ENCODE peak calls at places on chromosomes 11 and 22, in five cellular contexts. W, T, A, J and M are unnamed samples. For H3K4me1, the result is how much of the 10 kb centered on the place peaks cover.

GRCh38 chr11:114348200-114349191 is 51.8 kb downstream of the C11orf71 start:
- DNase-seq in W (peak), A (no peak), T (no peak), J (peak), M (no peak)

GRCh38 chr22:22943521-22944267 is 56.1 kb downstream of the IGLL5 start:
- DNase-seq in T (peak), W (peak), J (peak), A (no peak), M (no peak)

GRCh38 chr11:61075891-61076290 is 26.4 kb upstream of the CD5 start:
- DNase-seq in T (no peak), J (peak), W (peak), A (no peak), M (no peak)

GRCh38 chr11:10303558-10304363 is 1.1 kb upstream of the ADM start:
- DNase-seq in W (peak), A (no peak), T (no peak), J (peak), M (peak)

GRCh38 chr22:26214466-26214865 is 45.2 kb downstream of the SEZ6L start:
- DNase-seq in J (no peak), W (no peak), T (no peak), A (no peak), M (no peak)

GRCh38 chr11:113179181-113179701 is 135.1 kb upstream of the TTC12 start:
- DNase-seq in A (no peak), T (no peak), W (no peak), J (no peak), M (no peak)

GRCh38 chr11:503179-503981 is 3.7 kb downstream of the RNH1 start:
- DNase-seq in W (peak), A (peak), J (no peak), T (peak), M (peak)

GRCh38 chr11:107991868-107992414 is 16.8 kb upstream of the CUL5 start:
- DNase-seq in W (no peak), J (no peak), A (no peak), T (no peak), M (no peak)

GRCh38 chr11:124086447-124086846 is 28.8 kb upstream of the VWA5A start:
- DNase-seq in J (no peak), T (no peak), W (no peak), A (no peak), M (no peak)

GRCh38 chr11:3920148-3920852 is 64.8 kb downstream of the STIM1 start:
- DNase-seq in T (no peak), J (peak), A (peak), W (peak), M (no peak)

GRCh38 chr11:34643846-34644245 is 23.0 kb downstream of the EHF start:
- DNase-seq in A (no peak), W (no peak), T (no peak), J (no peak), M (no peak)

GRCh38 chr11:103384652-103385051 is 275.4 kb downstream of the DYNC2H1 start:
- DNase-seq in J (no peak), T (no peak), W (no peak), A (no peak), M (no peak)

GRCh38 chr22:38700271-38700788 is 413 bp downstream of the JOSD1 start:
- DNase-seq in T (no peak), W (peak), J (peak), A (peak), M (peak)

GRCh38 chr22:38699784-38700183 is 959 bp downstream of the JOSD1 start:
- DNase-seq in T (no peak), W (no peak), A (peak), J (no peak), M (no peak)

GRCh38 chr22:38699143-38699542 is 1.6 kb downstream of the JOSD1 start:
- DNase-seq in T (no peak), A (peak), J (no peak), W (no peak), M (no peak)

GRCh38 chr22:38698407-38699094 is 2.2 kb downstream of the JOSD1 start:
- DNase-seq in A (peak), T (no peak), W (no peak), J (no peak), M (no peak)

GRCh38 chr22:38700789-38701628 is at the start of gene JOSD1:
- DNase-seq in A (peak), J (peak), T (peak), W (peak), M (peak)
- TF ChIP-seq POLR2A in A (peak), J (peak), T (peak), W (peak), M (peak)

GRCh38 chr11:120129570-120129969 is 8.3 kb downstream of the TRIM29 start:
- DNase-seq in A (peak), T (no peak), J (no peak), W (no peak), M (peak)
- H3K4me1 ChIP-seq in A (under half), T (under half), J (under half), W (under half), M (under half)

GRCh38 chr11:99366476-99366992 is 345.8 kb downstream of the CNTN5 start:
- DNase-seq in W (no peak), J (no peak), T (no peak), A (no peak), M (no peak)
- TF ChIP-seq POLR2AphosphoS5 in W (no peak), J (no peak), T (no peak), A (no peak), M (no peak)

DNA sequence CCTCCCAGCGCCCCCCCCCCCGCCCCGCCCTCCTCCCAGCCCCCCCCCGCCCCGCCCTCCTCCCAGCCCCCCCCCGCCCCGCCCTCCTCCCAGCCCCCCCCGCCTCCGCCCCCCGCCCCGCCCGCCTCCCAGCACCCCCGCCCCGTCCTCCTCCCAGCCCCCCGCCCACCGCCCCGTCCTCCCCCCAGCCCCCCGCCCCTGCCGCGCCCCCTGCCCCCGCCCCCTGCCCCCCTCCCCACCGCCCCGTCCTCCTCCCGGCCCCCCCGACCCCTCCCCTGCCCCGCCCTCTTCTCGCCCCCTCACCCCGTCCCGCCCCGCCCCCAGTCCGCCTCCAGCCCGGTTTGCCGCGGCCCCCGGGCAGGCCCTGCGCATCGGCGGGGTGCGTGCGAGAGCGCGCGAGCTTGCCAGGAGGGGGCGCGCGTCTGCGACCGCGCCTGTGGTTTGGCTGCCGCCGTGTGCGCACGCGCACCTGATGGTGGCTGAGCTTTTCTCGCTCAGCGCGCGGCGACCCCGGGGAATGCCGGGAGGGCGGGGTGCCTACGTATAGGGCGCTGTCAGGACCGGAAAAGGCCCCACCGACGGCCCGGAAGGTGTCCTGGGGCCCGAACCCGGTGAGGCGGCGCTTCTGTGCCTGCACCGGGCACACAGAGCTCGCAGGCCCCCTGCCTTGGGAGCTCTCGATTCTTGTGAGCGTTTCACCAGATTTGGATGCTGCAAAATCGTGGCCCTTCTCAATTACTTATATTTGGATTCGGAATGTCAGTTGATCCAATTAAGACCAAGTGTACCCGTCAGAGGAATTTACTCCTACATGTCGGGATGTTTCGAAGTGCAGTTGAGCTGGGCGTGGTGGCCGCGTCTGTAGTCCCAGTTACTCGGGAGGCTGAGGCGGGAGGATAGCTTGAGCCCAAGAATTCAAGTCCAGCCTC is 501 bp upstream of the TTLL12 start:
- DNase-seq in J (peak), T (peak), W (peak), A (peak), M (peak)
- TF ChIP-seq POLR2A in J (peak), T (peak), W (peak), A (peak), M (no peak)

DNA sequence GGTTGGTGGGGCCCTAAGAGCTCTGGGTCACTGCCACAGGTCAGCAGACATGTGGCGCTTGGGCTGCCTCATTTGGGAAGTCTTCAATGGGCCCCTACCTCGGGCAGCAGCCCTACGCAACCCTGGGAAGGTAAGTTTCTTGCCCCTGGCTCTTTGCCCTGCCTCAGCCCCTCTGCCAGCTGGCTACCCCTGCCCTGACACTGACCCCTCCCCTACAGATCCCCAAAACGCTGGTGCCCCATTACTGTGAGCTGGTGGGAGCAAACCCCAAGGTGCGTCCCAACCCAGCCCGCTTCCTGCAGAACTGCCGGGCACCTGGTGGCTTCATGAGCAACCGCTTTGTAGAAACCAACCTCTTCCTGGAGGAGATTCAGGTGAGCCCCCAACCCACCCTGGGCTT is 1.9 kb downstream of the SCYL1 start:
- DNase-seq in W (no peak), J (no peak), T (no peak), A (no peak), M (peak)
- H3K4me1 ChIP-seq in W (under half), J (under half), T (under half), A (under half), M (half or more)